ENCODE peak calls at places on chromosomes 7 and 10, in eight cellular contexts. One of them, this sample, is unnamed.

GRCh38 chr10:46283217-46283944 is 3.4 kb upstream of the ANTXRL start:
- DNase-seq in iPS DF 6.9: no peak
- DNase-seq in GM23248: no peak
- DNase-seq in prostate gland: no peak
- DNase-seq in H7: no peak
- DNase-seq in CD4-positive, CD25-positive, alpha-beta regulatory T cell: no peak
- DNase-seq in esophagus squamous epithelium: no peak
- DNase-seq in effector memory CD4-positive, alpha-beta T cell: no peak
- DNase-seq in this sample: no peak

GRCh38 chr7:36190447-36191291 is 37.6 kb downstream of the EEPD1 start:
- DNase-seq in iPS DF 6.9: no peak
- DNase-seq in GM23248: no peak
- DNase-seq in prostate gland: no peak
- DNase-seq in H7: no peak
- DNase-seq in CD4-positive, CD25-positive, alpha-beta regulatory T cell: no peak
- DNase-seq in esophagus squamous epithelium: no peak
- DNase-seq in effector memory CD4-positive, alpha-beta T cell: no peak
- DNase-seq in this sample: no peak

GRCh38 chr7:93175219-93175618 is 27.0 kb upstream of the SAMD9L start:
- DNase-seq in iPS DF 6.9: no peak
- DNase-seq in GM23248: no peak
- DNase-seq in prostate gland: no peak
- DNase-seq in H7: no peak
- DNase-seq in CD4-positive, CD25-positive, alpha-beta regulatory T cell: no peak
- DNase-seq in esophagus squamous epithelium: no peak
- DNase-seq in effector memory CD4-positive, alpha-beta T cell: no peak
- DNase-seq in this sample: no peak

GRCh38 chr7:140044251-140044650 is 18.5 kb downstream of the PARP12 start:
- DNase-seq in iPS DF 6.9: no peak
- DNase-seq in GM23248: no peak
- DNase-seq in prostate gland: no peak
- DNase-seq in H7: no peak
- DNase-seq in CD4-positive, CD25-positive, alpha-beta regulatory T cell: no peak
- DNase-seq in esophagus squamous epithelium: no peak
- DNase-seq in effector memory CD4-positive, alpha-beta T cell: no peak
- DNase-seq in this sample: no peak

GRCh38 chr10:7033031-7033430 is 377.8 kb downstream of the SFMBT2 start:
- DNase-seq in iPS DF 6.9: no peak
- DNase-seq in GM23248: no peak
- DNase-seq in prostate gland: no peak
- DNase-seq in H7: no peak
- DNase-seq in CD4-positive, CD25-positive, alpha-beta regulatory T cell: no peak
- DNase-seq in esophagus squamous epithelium: no peak
- DNase-seq in effector memory CD4-positive, alpha-beta T cell: no peak
- DNase-seq in this sample: no peak

GRCh38 chr10:24643679-24644209 is 79.9 kb downstream of the ARHGAP21 start:
- DNase-seq in iPS DF 6.9: no peak
- DNase-seq in GM23248: no peak
- DNase-seq in prostate gland: no peak
- DNase-seq in H7: no peak
- DNase-seq in CD4-positive, CD25-positive, alpha-beta regulatory T cell: no peak
- DNase-seq in esophagus squamous epithelium: no peak
- DNase-seq in effector memory CD4-positive, alpha-beta T cell: no peak
- DNase-seq in this sample: no peak

GRCh38 chr10:31345886-31346285 is 26.9 kb downstream of the ZEB1 start:
- DNase-seq in iPS DF 6.9: no peak
- DNase-seq in GM23248: peak; percentile 52
- DNase-seq in prostate gland: no peak
- DNase-seq in H7: no peak
- DNase-seq in CD4-positive, CD25-positive, alpha-beta regulatory T cell: no peak
- DNase-seq in esophagus squamous epithelium: no peak
- DNase-seq in effector memory CD4-positive, alpha-beta T cell: no peak
- DNase-seq in this sample: no peak

GRCh38 chr10:125840955-125841354 is 17.6 kb downstream of the BCCIP start:
- DNase-seq in iPS DF 6.9: no peak
- DNase-seq in GM23248: no peak
- DNase-seq in prostate gland: no peak
- DNase-seq in H7: no peak
- DNase-seq in CD4-positive, CD25-positive, alpha-beta regulatory T cell: no peak
- DNase-seq in esophagus squamous epithelium: no peak
- DNase-seq in effector memory CD4-positive, alpha-beta T cell: no peak
- DNase-seq in this sample: no peak

GRCh38 chr7:79822620-79823240 is 311.9 kb upstream of the GNAI1 start:
- DNase-seq in iPS DF 6.9: no peak
- DNase-seq in GM23248: no peak
- DNase-seq in prostate gland: no peak
- DNase-seq in H7: no peak
- DNase-seq in CD4-positive, CD25-positive, alpha-beta regulatory T cell: no peak
- DNase-seq in esophagus squamous epithelium: no peak
- DNase-seq in effector memory CD4-positive, alpha-beta T cell: no peak
- DNase-seq in this sample: no peak

GRCh38 chr7:45435846-45436245 is 138.3 kb upstream of the ADCY1 start:
- DNase-seq in iPS DF 6.9: no peak
- DNase-seq in GM23248: peak; percentile 88
- DNase-seq in prostate gland: no peak
- DNase-seq in H7: no peak
- DNase-seq in CD4-positive, CD25-positive, alpha-beta regulatory T cell: no peak
- DNase-seq in esophagus squamous epithelium: no peak
- DNase-seq in effector memory CD4-positive, alpha-beta T cell: no peak
- DNase-seq in this sample: peak; percentile 10

GRCh38 chr10:120005408-120006280 is 113.1 kb downstream of the SEC23IP start:
- DNase-seq in iPS DF 6.9: no peak
- DNase-seq in GM23248: peak; percentile 2
- DNase-seq in prostate gland: no peak
- DNase-seq in H7: peak; percentile 23
- DNase-seq in CD4-positive, CD25-positive, alpha-beta regulatory T cell: no peak
- DNase-seq in esophagus squamous epithelium: no peak
- DNase-seq in effector memory CD4-positive, alpha-beta T cell: no peak
- DNase-seq in this sample: no peak
- H3K4me3 ChIP-seq in iPS DF 6.9: no peak overlapping the region
- H3K4me3 ChIP-seq in GM23248: no peak overlapping the region
- H3K4me3 ChIP-seq in prostate gland: no peak overlapping the region
- H3K4me3 ChIP-seq in H7: no peak overlapping the region
- H3K4me3 ChIP-seq in CD4-positive, CD25-positive, alpha-beta regulatory T cell: no peak overlapping the region
- H3K4me3 ChIP-seq in esophagus squamous epithelium: no peak overlapping the region
- H3K4me3 ChIP-seq in effector memory CD4-positive, alpha-beta T cell: no peak overlapping the region
- H3K4me3 ChIP-seq in this sample: no peak overlapping the region

DNA sequence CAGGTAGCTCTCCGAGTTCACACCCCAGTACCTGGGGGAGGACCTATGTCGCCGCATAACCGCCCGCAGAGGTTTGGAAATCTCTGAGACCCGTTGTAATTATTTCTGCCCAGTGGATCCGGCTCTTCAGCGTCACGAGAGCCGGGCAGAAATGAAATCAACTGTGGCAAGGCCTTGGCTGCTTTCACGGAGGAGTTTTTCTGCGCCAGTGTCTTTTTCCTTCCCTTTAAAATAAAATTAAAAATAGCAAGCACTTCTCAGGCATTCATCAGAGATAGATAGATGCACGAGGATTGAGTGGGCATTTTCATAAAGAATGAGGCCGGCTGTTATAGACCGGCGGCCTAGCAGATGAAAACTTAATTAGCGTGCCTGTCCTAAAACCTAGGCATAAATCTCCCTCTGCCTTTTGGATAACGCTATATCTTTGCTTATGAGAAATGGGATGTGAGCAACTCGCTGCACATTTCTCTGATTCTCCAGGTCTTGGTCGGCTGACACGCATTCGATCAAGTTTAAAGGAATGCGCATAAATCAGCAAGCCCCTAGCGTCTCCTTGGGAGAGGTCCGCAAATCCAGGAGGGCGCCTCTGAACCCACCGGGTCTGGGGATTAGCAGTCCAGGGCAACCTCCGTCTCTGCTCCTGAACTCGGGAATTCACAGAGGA is 6.4 kb downstream of the HOXA13 start:
- DNase-seq in iPS DF 6.9: no peak
- DNase-seq in GM23248: no peak
- DNase-seq in prostate gland: peak; percentile 33
- DNase-seq in H7: peak; percentile 74
- DNase-seq in CD4-positive, CD25-positive, alpha-beta regulatory T cell: no peak
- DNase-seq in esophagus squamous epithelium: no peak
- DNase-seq in effector memory CD4-positive, alpha-beta T cell: no peak
- DNase-seq in this sample: no peak
- H3K27me3 ChIP-seq in iPS DF 6.9: peaks cover 85% of the 10 kb centered on the region
- H3K27me3 ChIP-seq in GM23248: peaks cover 10% of the 10 kb centered on the region
- H3K27me3 ChIP-seq in prostate gland: no peaks in the 10 kb centered on the region
- H3K27me3 ChIP-seq in H7: peaks cover 99% of the 10 kb centered on the region
- H3K27me3 ChIP-seq in CD4-positive, CD25-positive, alpha-beta regulatory T cell: peaks cover 77% of the 10 kb centered on the region
- H3K27me3 ChIP-seq in esophagus squamous epithelium: peaks cover 74% of the 10 kb centered on the region
- H3K27me3 ChIP-seq in effector memory CD4-positive, alpha-beta T cell: peaks cover 83% of the 10 kb centered on the region
- H3K27me3 ChIP-seq in this sample: peaks cover 47% of the 10 kb centered on the region

GRCh38 chr10:13787015-13787421 is 200.3 kb downstream of the PRPF18 start:
- DNase-seq in iPS DF 6.9: no peak
- DNase-seq in GM23248: no peak
- DNase-seq in prostate gland: no peak
- DNase-seq in H7: no peak
- DNase-seq in CD4-positive, CD25-positive, alpha-beta regulatory T cell: peak; percentile 87
- DNase-seq in esophagus squamous epithelium: no peak
- DNase-seq in effector memory CD4-positive, alpha-beta T cell: peak; percentile 77
- DNase-seq in this sample: no peak
- H3K4me3 ChIP-seq in iPS DF 6.9: no peak overlapping the region
- H3K4me3 ChIP-seq in GM23248: no peak overlapping the region
- H3K4me3 ChIP-seq in prostate gland: no peak overlapping the region
- H3K4me3 ChIP-seq in H7: no peak overlapping the region
- H3K4me3 ChIP-seq in CD4-positive, CD25-positive, alpha-beta regulatory T cell: peak overlapping the region; percentile 48
- H3K4me3 ChIP-seq in esophagus squamous epithelium: no peak overlapping the region
- H3K4me3 ChIP-seq in effector memory CD4-positive, alpha-beta T cell: no peak overlapping the region
- H3K4me3 ChIP-seq in this sample: no peak overlapping the region

GRCh38 chr7:128903621-128904361 is 6.7 kb downstream of the KCP start:
- DNase-seq in iPS DF 6.9: no peak
- DNase-seq in GM23248: no peak
- DNase-seq in prostate gland: no peak
- DNase-seq in H7: peak; percentile 50
- DNase-seq in CD4-positive, CD25-positive, alpha-beta regulatory T cell: no peak
- DNase-seq in esophagus squamous epithelium: no peak
- DNase-seq in effector memory CD4-positive, alpha-beta T cell: no peak
- DNase-seq in this sample: no peak

GRCh38 chr7:128904381-128905197 is 5.9 kb downstream of the KCP start:
- DNase-seq in iPS DF 6.9: no peak
- DNase-seq in GM23248: peak; percentile 76
- DNase-seq in prostate gland: no peak
- DNase-seq in H7: peak; percentile 91
- DNase-seq in CD4-positive, CD25-positive, alpha-beta regulatory T cell: peak; percentile 65
- DNase-seq in esophagus squamous epithelium: no peak
- DNase-seq in effector memory CD4-positive, alpha-beta T cell: no peak
- DNase-seq in this sample: no peak

GRCh38 chr7:128908750-128909385 is 1.6 kb downstream of the KCP start:
- DNase-seq in iPS DF 6.9: no peak
- DNase-seq in GM23248: no peak
- DNase-seq in prostate gland: no peak
- DNase-seq in H7: peak; percentile 55
- DNase-seq in CD4-positive, CD25-positive, alpha-beta regulatory T cell: no peak
- DNase-seq in esophagus squamous epithelium: no peak
- DNase-seq in effector memory CD4-positive, alpha-beta T cell: no peak
- DNase-seq in this sample: no peak

GRCh38 chr7:128906766-128907559 is 3.5 kb downstream of the KCP start:
- DNase-seq in iPS DF 6.9: no peak
- DNase-seq in GM23248: no peak
- DNase-seq in prostate gland: no peak
- DNase-seq in H7: peak; percentile 40
- DNase-seq in CD4-positive, CD25-positive, alpha-beta regulatory T cell: no peak
- DNase-seq in esophagus squamous epithelium: no peak
- DNase-seq in effector memory CD4-positive, alpha-beta T cell: no peak
- DNase-seq in this sample: no peak

DNA sequence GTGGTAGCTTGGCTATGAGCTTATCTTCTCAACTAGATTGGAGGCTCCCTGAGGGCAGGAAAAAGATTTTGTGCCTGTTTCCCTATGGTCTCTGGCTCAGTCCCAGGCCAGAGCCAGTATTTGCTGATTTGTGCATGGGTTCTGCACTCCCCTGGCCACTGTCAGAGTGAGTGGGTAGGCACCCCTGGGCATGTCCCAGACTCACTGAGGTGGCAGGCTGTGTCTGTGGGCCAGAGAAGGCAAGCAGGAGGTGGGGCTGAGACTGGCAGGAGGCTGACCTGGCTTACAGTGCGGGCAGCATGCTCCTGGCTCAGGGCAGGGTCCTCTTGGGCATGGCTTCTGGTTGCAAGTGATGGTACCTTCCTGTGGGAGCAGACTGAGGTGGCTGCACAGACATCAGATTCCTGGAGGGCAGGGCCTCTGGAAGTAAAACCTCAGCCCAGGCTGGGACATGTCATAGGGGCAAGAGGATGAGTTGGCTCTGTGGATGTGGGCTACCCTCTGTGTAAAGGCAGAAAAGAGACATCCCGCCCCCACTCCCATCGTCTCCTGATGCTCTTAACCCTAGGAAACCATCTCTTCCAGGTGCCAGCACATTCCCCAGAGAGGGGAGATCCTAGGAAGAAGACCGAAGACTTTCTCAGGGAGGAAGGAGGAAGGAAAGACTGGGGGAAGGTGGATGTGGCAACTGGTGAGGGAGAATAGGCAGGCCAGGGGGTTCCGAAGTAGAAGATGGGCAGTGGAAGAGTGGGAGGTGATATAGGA is 4.3 kb downstream of the KCP start:
- DNase-seq in iPS DF 6.9: no peak
- DNase-seq in GM23248: no peak
- DNase-seq in prostate gland: no peak
- DNase-seq in H7: no peak
- DNase-seq in CD4-positive, CD25-positive, alpha-beta regulatory T cell: no peak
- DNase-seq in esophagus squamous epithelium: no peak
- DNase-seq in effector memory CD4-positive, alpha-beta T cell: no peak
- DNase-seq in this sample: no peak
- H3K27me3 ChIP-seq in iPS DF 6.9: no peaks in the 10 kb centered on the region
- H3K27me3 ChIP-seq in GM23248: peaks cover 25% of the 10 kb centered on the region
- H3K27me3 ChIP-seq in prostate gland: peaks cover 3% of the 10 kb centered on the region
- H3K27me3 ChIP-seq in H7: peaks cover 11% of the 10 kb centered on the region
- H3K27me3 ChIP-seq in CD4-positive, CD25-positive, alpha-beta regulatory T cell: no peaks in the 10 kb centered on the region
- H3K27me3 ChIP-seq in esophagus squamous epithelium: peaks cover 6% of the 10 kb centered on the region
- H3K27me3 ChIP-seq in effector memory CD4-positive, alpha-beta T cell: peaks cover 17% of the 10 kb centered on the region
- H3K27me3 ChIP-seq in this sample: peaks cover 3% of the 10 kb centered on the region

GRCh38 chr10:71396084-71396713 is 521 bp upstream of the CDH23 start:
- DNase-seq in iPS DF 6.9: no peak
- DNase-seq in GM23248: peak; percentile 22
- DNase-seq in prostate gland: peak; percentile 52
- DNase-seq in H7: peak; percentile 93
- DNase-seq in CD4-positive, CD25-positive, alpha-beta regulatory T cell: peak; percentile 13
- DNase-seq in esophagus squamous epithelium: no peak
- DNase-seq in effector memory CD4-positive, alpha-beta T cell: no peak
- DNase-seq in this sample: no peak
- H3K4me3 ChIP-seq in iPS DF 6.9: peak overlapping the region; percentile 64
- H3K4me3 ChIP-seq in GM23248: no peak overlapping the region
- H3K4me3 ChIP-seq in prostate gland: peak overlapping the region; percentile 53
- H3K4me3 ChIP-seq in H7: peak overlapping the region; percentile 64
- H3K4me3 ChIP-seq in CD4-positive, CD25-positive, alpha-beta regulatory T cell: no peak overlapping the region
- H3K4me3 ChIP-seq in esophagus squamous epithelium: peak overlapping the region; percentile 73
- H3K4me3 ChIP-seq in effector memory CD4-positive, alpha-beta T cell: peak overlapping the region; percentile 47
- H3K4me3 ChIP-seq in this sample: no peak overlapping the region